ENCODE peak calls at places on chromosomes 7 and 10, in six cellular contexts. C is OCI-LY7, S is endothelial cell of umbilical vein, I is IMR-90, L is SK-N-SH, N is mammary epithelial cell. B is an unnamed sample. For H4K20me1 and H3K4me1, the result is how much of the 10 kb centered on the place peaks cover.

GRCh38 chr10:49281461-49281860 is 17.5 kb upstream of the C10orf71 start:
- DNase-seq in C (no peak), S (no peak), I (no peak), L (peak), N (no peak), B (no peak)

GRCh38 chr10:30103595-30104310 is 44.4 kb upstream of the JCAD start:
- DNase-seq in C (no peak), S (peak), I (no peak), L (no peak), N (no peak), B (no peak)

GRCh38 chr10:17144757-17145156 is 15.1 kb upstream of the CUBN start:
- DNase-seq in C (no peak), S (no peak), I (peak), L (no peak), N (peak), B (no peak)

GRCh38 chr7:128757203-128757602 is 18.0 kb downstream of the CALU start:
- DNase-seq in C (no peak), S (no peak), I (no peak), L (no peak), N (no peak), B (peak)

GRCh38 chr10:8438603-8439002 is 384.1 kb downstream of the GATA3 start:
- DNase-seq in C (no peak), S (no peak), I (no peak), L (no peak), N (no peak), B (no peak)

GRCh38 chr10:29925771-29926345 is 133.5 kb downstream of the JCAD start:
- DNase-seq in C (no peak), S (no peak), I (no peak), L (no peak), N (no peak), B (no peak)

GRCh38 chr7:50613473-50613872 is 48.3 kb upstream of the DDC start:
- DNase-seq in C (no peak), S (no peak), I (no peak), L (no peak), N (no peak), B (no peak)

GRCh38 chr10:86178401-86179142 is 188.0 kb downstream of the GRID1 start:
- DNase-seq in C (peak), S (no peak), I (no peak), L (peak), N (no peak), B (no peak)

GRCh38 chr10:14782691-14783363 is 8.1 kb upstream of the FAM107B start:
- DNase-seq in C (no peak), S (peak), I (no peak), L (no peak), N (peak), B (no peak)

GRCh38 chr10:1134156-1134555 is 78.0 kb downstream of the WDR37 start:
- DNase-seq in C (no peak), S (no peak), I (no peak), L (no peak), N (no peak), B (no peak)

GRCh38 chr10:17088118-17088806 is 41.3 kb downstream of the CUBN start:
- DNase-seq in C (no peak), S (no peak), I (peak), L (no peak), N (peak), B (peak)

GRCh38 chr10:30057421-30057841 is 2.0 kb downstream of the JCAD start:
- DNase-seq in C (no peak), S (peak), I (peak), L (no peak), N (no peak), B (no peak)

GRCh38 chr7:44286182-44286617 is 39.2 kb downstream of the CAMK2B start:
- DNase-seq in C (no peak), S (no peak), I (no peak), L (peak), N (no peak), B (peak)

GRCh38 chr7:18019562-18019961 is 8.1 kb downstream of the PRPS1L1 start:
- DNase-seq in C (no peak), S (peak), I (peak), L (no peak), N (peak), B (no peak)

GRCh38 chr10:128373071-128373749 is 247.0 kb upstream of the MKI67 start:
- DNase-seq in C (no peak), S (no peak), I (no peak), L (no peak), N (no peak), B (no peak)

GRCh38 chr7:32427769-32428291 is 62.4 kb downstream of the LSM5 start:
- DNase-seq in C (peak), S (peak), I (peak), L (peak), N (peak), B (peak)

GRCh38 chr7:83036130-83036529 is 126.6 kb downstream of the PCLO start:
- DNase-seq in C (no peak), S (no peak), I (no peak), L (no peak), N (no peak), B (no peak)

GRCh38 chr10:119161680-119162079 is 3.8 kb downstream of the SFXN4 start:
- DNase-seq in C (no peak), S (no peak), I (peak), L (no peak), N (no peak), B (no peak)

GRCh38 chr7:40586197-40586596 is 451.4 kb downstream of the SUGCT start:
- DNase-seq in C (no peak), S (peak), I (peak), L (no peak), N (peak), B (no peak)

GRCh38 chr7:42338231-42339222 is 101.5 kb upstream of the GLI3 start:
- DNase-seq in C (no peak), S (no peak), I (peak), L (no peak), N (no peak), B (peak)
- H4K20me1 ChIP-seq in C (under half), S (under half), I (under half), L (under half), N (under half), B (under half)

GRCh38 chr7:8441106-8441590 is 7.7 kb downstream of the NXPH1 start:
- DNase-seq in C (no peak), S (no peak), I (no peak), L (no peak), N (no peak), B (no peak)
- H3K4me3 ChIP-seq in C (no peak), S (no peak), I (no peak), L (no peak), N (no peak), B (no peak)

DNA sequence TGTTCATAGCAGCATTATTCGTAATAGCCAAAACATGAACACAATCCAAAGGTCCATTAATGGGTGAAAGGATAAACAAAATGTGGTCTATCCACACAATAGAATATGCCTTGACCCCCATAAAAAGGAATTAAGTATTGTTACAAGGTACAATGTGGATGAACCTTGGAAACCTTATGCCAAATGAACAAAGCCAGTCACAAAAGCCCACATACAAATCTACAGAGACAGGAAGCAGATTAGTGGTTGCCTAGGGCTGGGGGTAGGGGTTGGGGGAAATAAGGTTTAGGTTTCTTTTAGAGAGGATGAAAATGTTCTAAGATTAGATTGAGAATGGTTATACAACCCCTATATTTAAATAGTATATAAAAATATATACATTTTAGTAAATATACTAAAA is 34.8 kb downstream of the PIP4K2A start:
- DNase-seq in C (no peak), S (peak), I (no peak), L (no peak), N (no peak), B (no peak)
- H3K4me1 ChIP-seq in C (under half), S (under half), I (under half), L (under half), N (under half), B (under half)

GRCh38 chr10:96578633-96579032 is 8.2 kb downstream of the TM9SF3 start:
- DNase-seq in C (no peak), S (no peak), I (no peak), L (no peak), N (no peak), B (no peak)
- H4K20me1 ChIP-seq in C (under half), S (under half), I (half or more), L (half or more), N (under half), B (half or more)

GRCh38 chr10:122294006-122294405 is 22.9 kb downstream of the BTBD16 start:
- DNase-seq in C (no peak), S (no peak), I (no peak), L (no peak), N (peak), B (no peak)
- H3K4me3 ChIP-seq in C (no peak), S (no peak), I (no peak), L (no peak), N (no peak), B (no peak)

B was measured in osteoblast.